ENCODE peak calls at places on chromosomes 2 and 18, in four cellular contexts. H, L, C and U are unnamed samples.

GRCh38 chr2:128637481-128638155 is 318.9 kb upstream of the HS6ST1 start:
- DNase-seq in H (no peak), L (no peak), C (no peak), U (no peak)

GRCh38 chr2:71605173-71605641 is 151.8 kb downstream of the DYSF start:
- DNase-seq in H (no peak), L (no peak), C (no peak), U (no peak)

GRCh38 chr2:915979-916378 is 34.7 kb upstream of the SNTG2 start:
- DNase-seq in H (no peak), L (no peak), C (no peak), U (no peak)

GRCh38 chr18:50928551-50928950 is 39.3 kb upstream of the ELAC1 start:
- DNase-seq in H (no peak), L (no peak), C (no peak), U (no peak)

GRCh38 chr2:150480971-150481830 is 6.3 kb downstream of the RND3 start:
- DNase-seq in H (no peak), L (no peak), C (no peak), U (no peak)

GRCh38 chr2:164826293-164827243 is 15.1 kb downstream of the COBLL1 start:
- DNase-seq in H (no peak), L (peak), C (no peak), U (peak)

GRCh38 chr2:229340086-229340760 is 69.1 kb upstream of the PID1 start:
- DNase-seq in H (no peak), L (peak), C (no peak), U (peak)

GRCh38 chr2:160721089-160722040 is 227.8 kb upstream of the RBMS1 start:
- DNase-seq in H (no peak), L (peak), C (no peak), U (no peak)

GRCh38 chr2:143333847-143334246 is 204.6 kb downstream of the ARHGAP15 start:
- DNase-seq in H (no peak), L (no peak), C (no peak), U (no peak)

GRCh38 chr2:231409773-231410172 is 14.3 kb downstream of the B3GNT7 start:
- DNase-seq in H (no peak), L (no peak), C (no peak), U (no peak)

GRCh38 chr2:212328129-212328528 is 210.5 kb downstream of the ERBB4 start:
- DNase-seq in H (no peak), L (no peak), C (no peak), U (peak)

GRCh38 chr18:59646946-59647307 is 50.3 kb downstream of the CCBE1 start:
- DNase-seq in H (no peak), L (no peak), C (no peak), U (peak)

GRCh38 chr18:31555971-31556747 is 35.5 kb upstream of the TTR start:
- DNase-seq in H (peak), L (peak), C (no peak), U (peak)

GRCh38 chr2:234494361-234495075 is 2.4 kb downstream of the ARL4C start:
- DNase-seq in H (peak), L (no peak), C (no peak), U (peak)

GRCh38 chr2:55856936-55857335 is 66.6 kb downstream of the EFEMP1 start:
- DNase-seq in H (no peak), L (no peak), C (no peak), U (no peak)

GRCh38 chr2:96114546-96114902 is 1.8 kb downstream of the ADRA2B start:
- DNase-seq in H (no peak), L (no peak), C (no peak), U (no peak)

GRCh38 chr18:74533666-74534065 is 634 bp upstream of the CNDP1 start:
- DNase-seq in H (no peak), L (no peak), C (no peak), U (no peak)

GRCh38 chr2:7639476-7639875 is 722.3 kb downstream of the RNF144A start:
- DNase-seq in H (no peak), L (no peak), C (no peak), U (no peak)

GRCh38 chr2:216648105-216648504 is 14.9 kb downstream of the IGFBP2 start:
- DNase-seq in H (no peak), L (no peak), C (no peak), U (peak)

GRCh38 chr2:61770746-61771145 is 83.1 kb downstream of the FAM161A start:
- DNase-seq in H (no peak), L (no peak), C (no peak), U (no peak)

GRCh38 chr2:231604101-231604684 is 11.5 kb downstream of the TEX44 start:
- DNase-seq in H (no peak), L (no peak), C (no peak), U (no peak)

GRCh38 chr2:44168684-44169154 is at the start of gene PPM1B:
- DNase-seq in H (no peak), L (no peak), C (peak), U (no peak)

GRCh38 chr18:22466608-22467390 is 49.1 kb upstream of the CTAGE1 start:
- DNase-seq in H (no peak), L (peak), C (no peak), U (peak)

GRCh38 chr2:125746321-125746983 is 909.5 kb upstream of the GYPC start:
- DNase-seq in H (peak), L (no peak), C (no peak), U (no peak)

GRCh38 chr18:6960656-6961055 is 156.9 kb downstream of the LAMA1 start:
- DNase-seq in H (no peak), L (no peak), C (no peak), U (peak)

GRCh38 chr2:170006592-170007327 is 171.2 kb upstream of the MYO3B start:
- DNase-seq in H (no peak), L (no peak), C (no peak), U (peak)

GRCh38 chr2:164710252-164710633 is 89.0 kb upstream of the GRB14 start:
- DNase-seq in H (no peak), L (no peak), C (no peak), U (peak)

GRCh38 chr2:75403991-75404428 is 156.7 kb downstream of the EVA1A start:
- DNase-seq in H (peak), L (peak), C (peak), U (peak)

DNA sequence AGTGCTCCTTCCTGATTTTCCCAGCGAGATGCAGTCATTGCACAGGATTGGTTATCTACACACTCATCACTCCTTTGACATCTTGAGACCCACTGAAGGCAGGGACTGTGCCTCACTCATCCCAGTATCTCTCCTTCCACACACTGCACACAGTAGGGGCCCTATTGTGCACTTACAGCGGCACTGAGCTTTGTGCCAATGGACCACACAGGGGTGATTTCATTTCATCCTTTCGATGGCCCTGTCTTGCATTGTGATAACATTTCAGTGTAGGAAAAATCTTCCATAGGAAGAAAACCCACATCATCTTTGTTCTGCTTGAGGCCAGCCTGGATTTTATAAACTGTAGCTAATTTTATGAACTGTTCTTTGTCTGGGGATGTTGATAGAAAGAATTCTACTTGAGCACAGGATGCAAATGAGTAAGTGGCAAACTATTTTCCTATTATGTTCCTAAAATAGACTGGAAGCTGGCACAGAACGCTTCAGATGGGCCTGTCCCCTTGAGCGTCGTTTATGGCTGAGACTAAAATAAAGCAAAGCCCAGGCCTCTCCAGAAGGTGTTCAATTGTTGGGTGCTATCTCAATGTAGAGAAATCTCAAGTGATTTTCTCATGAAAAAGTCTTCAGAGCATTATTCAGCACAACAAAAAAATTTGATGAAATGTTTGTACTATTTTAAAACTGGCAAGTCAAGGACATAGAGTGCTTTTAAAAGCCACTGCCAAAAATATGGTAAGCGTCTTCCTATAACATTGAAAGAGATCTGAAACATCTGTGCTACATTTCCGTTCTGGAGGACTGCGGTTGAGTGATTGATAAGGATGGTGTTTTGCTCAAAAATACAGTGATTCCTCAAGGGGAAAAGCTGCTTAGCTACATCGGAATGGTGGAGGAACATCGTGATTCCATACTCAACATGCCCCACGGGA is 10.7 kb upstream of the LRRFIP1 start:
- DNase-seq in H (no peak), L (no peak), C (no peak), U (peak)
- H3K23ac ChIP-seq in H (no peak), L (no peak), C (no peak), U (peak)

DNA sequence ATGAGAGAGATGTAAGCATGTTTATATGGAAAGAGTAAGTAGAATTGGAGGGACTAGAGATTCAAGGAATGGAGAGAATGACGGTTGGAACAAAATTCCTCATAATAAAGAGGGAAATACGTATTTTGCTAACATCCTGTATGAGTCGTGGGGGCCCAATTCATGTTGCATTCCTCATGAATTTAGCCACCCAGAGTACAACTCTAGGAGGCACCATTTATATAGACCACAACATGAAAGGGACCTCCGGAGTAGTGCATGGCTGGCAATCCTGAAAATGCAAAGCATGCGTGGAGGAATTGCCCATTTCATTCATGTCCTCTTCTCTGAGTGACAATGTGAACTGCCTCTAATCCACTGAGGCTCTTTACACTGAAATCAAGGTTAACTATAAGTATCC is 168.2 kb downstream of the ZEB2 start:
- DNase-seq in H (no peak), L (no peak), C (no peak), U (no peak)
- H2BK12ac ChIP-seq in H (no peak), L (peak), C (no peak), U (no peak)

GRCh38 chr2:155145758-155146229 is 447.3 kb downstream of the KCNJ3 start:
- DNase-seq in H (no peak), L (no peak), C (no peak), U (no peak)
- H3K4me3 ChIP-seq in H (no peak), L (no peak), C (no peak), U (no peak)

DNA sequence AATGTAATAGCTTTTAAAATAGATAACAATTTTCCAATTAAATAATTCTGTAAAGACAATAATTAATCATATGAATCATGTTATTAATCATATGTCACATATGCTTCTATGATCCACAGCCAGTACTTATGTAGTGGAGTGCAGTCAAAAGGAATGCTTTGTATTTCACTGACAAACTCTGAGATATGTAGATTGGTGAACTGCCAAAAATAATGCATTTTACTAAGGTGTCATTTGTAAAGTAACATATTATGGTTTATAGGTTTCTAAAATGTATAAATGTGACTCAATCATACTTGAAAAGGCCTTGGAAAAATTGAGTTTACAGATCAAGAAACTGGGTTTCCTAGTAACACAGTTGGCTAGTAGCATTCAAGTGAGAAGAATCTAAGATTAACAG is 93.8 kb upstream of the KCNH7 start:
- DNase-seq in H (no peak), L (no peak), C (no peak), U (no peak)
- H3K23ac ChIP-seq in H (no peak), L (no peak), C (no peak), U (no peak)

GRCh38 chr2:180057706-180058412 is 50.8 kb upstream of the CWC22 start:
- DNase-seq in H (peak), L (no peak), C (no peak), U (no peak)
- H2BK12ac ChIP-seq in H (no peak), L (no peak), C (peak), U (no peak)

DNA sequence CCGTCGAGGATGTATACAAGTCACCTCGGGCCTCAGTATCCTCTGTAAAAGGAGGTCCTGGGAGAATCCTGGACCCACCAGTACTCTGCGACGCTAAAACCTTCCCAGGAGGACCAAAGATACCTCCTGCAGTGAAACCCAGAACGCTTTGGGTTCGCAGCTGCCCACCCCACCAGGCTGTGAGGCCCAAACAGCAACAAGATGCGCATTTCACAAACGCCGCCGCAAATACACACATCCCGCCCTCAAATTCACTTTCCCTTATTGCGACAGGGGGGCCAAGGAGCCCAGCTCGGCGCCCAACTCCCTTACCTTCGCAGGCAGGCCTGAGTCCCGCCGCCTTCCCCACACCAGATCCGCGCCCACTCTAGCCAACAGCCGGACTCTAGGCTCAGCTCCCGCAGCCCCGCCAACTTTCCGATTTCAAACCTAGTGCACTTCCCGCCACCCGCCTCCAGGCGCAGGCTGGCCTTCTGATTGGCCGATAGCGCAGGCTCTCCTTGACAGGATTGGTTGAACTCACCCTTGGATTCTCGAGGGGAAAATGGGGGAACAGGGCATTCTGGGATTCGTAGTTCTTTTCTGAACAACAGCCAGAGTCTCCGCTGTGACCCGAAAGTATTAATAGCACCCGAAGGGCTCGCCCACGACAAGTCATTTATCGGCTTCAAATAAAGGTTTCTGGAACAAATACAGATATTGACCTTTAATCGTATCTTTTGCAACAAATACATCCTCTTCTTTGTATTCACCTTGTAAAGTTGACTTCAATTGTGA is at the start of gene SPC25:
- DNase-seq in H (peak), L (peak), C (peak), U (peak)
- H3K4me3 ChIP-seq in H (peak), L (peak), C (peak), U (peak)

GRCh38 chr2:197258580-197258979 is 52.0 kb downstream of the ANKRD44 start:
- DNase-seq in H (no peak), L (no peak), C (no peak), U (peak)

GRCh38 chr2:197254776-197255521 is 55.6 kb downstream of the ANKRD44 start:
- DNase-seq in H (no peak), L (no peak), C (no peak), U (peak)

GRCh38 chr2:197255550-197255949 is 55.0 kb downstream of the ANKRD44 start:
- DNase-seq in H (peak), L (peak), C (no peak), U (peak)

GRCh38 chr2:197256771-197257170 is 53.8 kb downstream of the ANKRD44 start:
- DNase-seq in H (no peak), L (no peak), C (no peak), U (peak)

DNA sequence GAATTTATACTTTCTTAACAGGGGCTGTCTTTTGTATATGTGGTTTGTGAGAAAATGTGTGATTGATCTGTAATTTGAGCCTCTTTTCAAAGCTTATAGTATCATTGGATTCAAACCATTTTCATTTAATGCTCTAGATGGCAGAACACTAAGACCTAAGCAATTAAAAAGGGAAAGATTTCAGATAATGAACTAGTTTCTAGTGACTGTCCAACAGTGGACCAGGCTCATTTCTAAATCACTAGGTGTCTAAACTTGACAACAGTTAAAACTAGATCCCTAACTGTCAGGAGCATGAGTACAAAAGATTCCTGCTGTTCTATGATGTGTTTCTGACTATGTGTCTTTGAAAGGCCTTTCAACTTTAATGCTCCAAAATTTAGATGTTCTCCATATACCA is 54.6 kb downstream of the ANKRD44 start:
- DNase-seq in H (no peak), L (no peak), C (no peak), U (no peak)
- H3K23ac ChIP-seq in H (no peak), L (no peak), C (no peak), U (no peak)